ENCODE peak calls at places on chromosome 2, in seven cellular contexts. Z is left ventricle myocardium inferior; F is DND-41; M is T-helper 22 cell; A is activated CD8-positive, alpha-beta T cell treated with anti-CD3 and anti-CD28 coated beads, Interleukin-2, amount 10 ng/mL, durations not matched to agents 7 days and 5 days; N is A549; J is SW 1271. U is an unnamed sample.

GRCh38 chr2:238269741-238270140 is 18.7 kb downstream of the PER2 start:
- DNase-seq in Z (no peak), F (no peak), M (no peak), A (no peak), N (no peak), J (no peak), U (no peak)

GRCh38 chr2:38945372-38945771 is 55.7 kb downstream of the ARHGEF33 start:
- DNase-seq in Z (no peak), F (no peak), M (no peak), A (no peak), N (no peak), J (no peak), U (no peak)

GRCh38 chr2:58730764-58731487 is 489.8 kb upstream of the FANCL start:
- DNase-seq in Z (no peak), F (no peak), M (no peak), A (no peak), N (no peak), J (no peak), U (no peak)

GRCh38 chr2:85501244-85501643 is 37.7 kb upstream of the MAT2A start:
- DNase-seq in Z (no peak), F (no peak), M (no peak), A (no peak), N (peak), J (no peak), U (no peak)

GRCh38 chr2:229129738-229130371 is 141.2 kb downstream of the PID1 start:
- DNase-seq in Z (no peak), F (no peak), M (no peak), A (no peak), N (no peak), J (no peak), U (no peak)

GRCh38 chr2:174593574-174594203 is 3.9 kb downstream of the WIPF1 start:
- DNase-seq in Z (no peak), F (peak), M (peak), A (peak), N (no peak), J (no peak), U (peak)

GRCh38 chr2:98394595-98395153 is 48.4 kb downstream of the CNGA3 start:
- DNase-seq in Z (no peak), F (no peak), M (no peak), A (no peak), N (no peak), J (no peak), U (no peak)

GRCh38 chr2:15770148-15770547 is 170.2 kb upstream of the MYCN start:
- DNase-seq in Z (no peak), F (no peak), M (no peak), A (no peak), N (no peak), J (no peak), U (no peak)

U was measured in Jurkat, Clone E6-1.